ENCODE peak calls at places on chromosomes 7 and 10, in five cellular contexts. One of them, this sample, is unnamed.

GRCh38 chr10:133357293-133358151 is at the start of gene FUOM:
- DNase-seq in HepG2: peak
- DNase-seq in IMR-90: peak
- DNase-seq in K562: peak
- DNase-seq in GM12878: no peak
- DNase-seq in this sample: peak

GRCh38 chr10:88113657-88114272 is 250.3 kb downstream of the PTEN start:
- DNase-seq in HepG2: no peak
- DNase-seq in IMR-90: no peak
- DNase-seq in K562: no peak
- DNase-seq in GM12878: no peak
- DNase-seq in this sample: no peak

GRCh38 chr7:117997862-117998825 is 124.9 kb upstream of the CTTNBP2 start:
- DNase-seq in HepG2: no peak
- DNase-seq in IMR-90: no peak
- DNase-seq in K562: no peak
- DNase-seq in GM12878: no peak
- DNase-seq in this sample: no peak

GRCh38 chr7:114842551-114843065 is 79.3 kb upstream of the MDFIC start:
- DNase-seq in HepG2: no peak
- DNase-seq in IMR-90: no peak
- DNase-seq in K562: no peak
- DNase-seq in GM12878: no peak
- DNase-seq in this sample: no peak

GRCh38 chr7:12583181-12583580 is 12.7 kb downstream of the SCIN start:
- DNase-seq in HepG2: no peak
- DNase-seq in IMR-90: no peak
- DNase-seq in K562: no peak
- DNase-seq in GM12878: no peak
- DNase-seq in this sample: no peak

GRCh38 chr10:24255907-24256306 is 47.0 kb downstream of the KIAA1217 start:
- DNase-seq in HepG2: no peak
- DNase-seq in IMR-90: no peak
- DNase-seq in K562: no peak
- DNase-seq in GM12878: no peak
- DNase-seq in this sample: peak

GRCh38 chr10:104393387-104393786 is 39.8 kb downstream of the CFAP58 start:
- DNase-seq in HepG2: no peak
- DNase-seq in IMR-90: no peak
- DNase-seq in K562: no peak
- DNase-seq in GM12878: no peak
- DNase-seq in this sample: no peak

GRCh38 chr10:98309366-98310355 is 41.7 kb upstream of the LOXL4 start:
- DNase-seq in HepG2: peak
- DNase-seq in IMR-90: peak
- DNase-seq in K562: peak
- DNase-seq in GM12878: no peak
- DNase-seq in this sample: peak

GRCh38 chr7:27779873-27780272 is 39.9 kb downstream of the TAX1BP1 start:
- DNase-seq in HepG2: no peak
- DNase-seq in IMR-90: no peak
- DNase-seq in K562: no peak
- DNase-seq in GM12878: no peak
- DNase-seq in this sample: no peak

GRCh38 chr7:43136064-43136463 is 23.6 kb downstream of the HECW1 start:
- DNase-seq in HepG2: no peak
- DNase-seq in IMR-90: no peak
- DNase-seq in K562: no peak
- DNase-seq in GM12878: no peak
- DNase-seq in this sample: no peak

GRCh38 chr10:124083740-124084397 is 9.5 kb downstream of the CHST15 start:
- DNase-seq in HepG2: no peak
- DNase-seq in IMR-90: no peak
- DNase-seq in K562: no peak
- DNase-seq in GM12878: no peak
- DNase-seq in this sample: no peak

GRCh38 chr10:21668831-21669230 is 134.8 kb downstream of the MLLT10 start:
- DNase-seq in HepG2: no peak
- DNase-seq in IMR-90: no peak
- DNase-seq in K562: no peak
- DNase-seq in GM12878: no peak
- DNase-seq in this sample: no peak

GRCh38 chr10:70666960-70667798 is 5.1 kb upstream of the ADAMTS14 start:
- DNase-seq in HepG2: no peak
- DNase-seq in IMR-90: no peak
- DNase-seq in K562: peak
- DNase-seq in GM12878: no peak
- DNase-seq in this sample: no peak

GRCh38 chr7:155804897-155805825 is 7.1 kb downstream of the SHH start:
- DNase-seq in HepG2: no peak
- DNase-seq in IMR-90: peak
- DNase-seq in K562: peak
- DNase-seq in GM12878: no peak
- DNase-seq in this sample: peak

GRCh38 chr10:63672491-63672890 is 151.3 kb downstream of the REEP3 start:
- DNase-seq in HepG2: no peak
- DNase-seq in IMR-90: no peak
- DNase-seq in K562: no peak
- DNase-seq in GM12878: no peak
- DNase-seq in this sample: no peak

GRCh38 chr7:140079121-140079536 is 16.4 kb upstream of the PARP12 start:
- DNase-seq in HepG2: peak
- DNase-seq in IMR-90: peak
- DNase-seq in K562: peak
- DNase-seq in GM12878: no peak
- DNase-seq in this sample: peak

GRCh38 chr7:8564296-8564695 is 130.9 kb downstream of the NXPH1 start:
- DNase-seq in HepG2: no peak
- DNase-seq in IMR-90: no peak
- DNase-seq in K562: no peak
- DNase-seq in GM12878: no peak
- DNase-seq in this sample: no peak

GRCh38 chr10:89576022-89576421 is 40.6 kb upstream of the SLC16A12 start:
- DNase-seq in HepG2: no peak
- DNase-seq in IMR-90: no peak
- DNase-seq in K562: no peak
- DNase-seq in GM12878: no peak
- DNase-seq in this sample: no peak

GRCh38 chr10:101778151-101778780 is 2.4 kb upstream of the FGF8 start:
- DNase-seq in HepG2: no peak
- DNase-seq in IMR-90: no peak
- DNase-seq in K562: no peak
- DNase-seq in GM12878: no peak
- DNase-seq in this sample: peak

GRCh38 chr10:89064764-89065163 is 74.2 kb downstream of the FAS start:
- DNase-seq in HepG2: no peak
- DNase-seq in IMR-90: no peak
- DNase-seq in K562: no peak
- DNase-seq in GM12878: no peak
- DNase-seq in this sample: no peak

GRCh38 chr10:1380075-1380793 is 324.0 kb downstream of the WDR37 start:
- DNase-seq in HepG2: no peak
- DNase-seq in IMR-90: no peak
- DNase-seq in K562: no peak
- DNase-seq in GM12878: no peak
- DNase-seq in this sample: peak

GRCh38 chr7:13179011-13179574 is 491.7 kb downstream of the ARL4A start:
- DNase-seq in HepG2: peak
- DNase-seq in IMR-90: peak
- DNase-seq in K562: peak
- DNase-seq in GM12878: no peak
- DNase-seq in this sample: peak

GRCh38 chr10:132237871-132238270 is 51.1 kb downstream of the DPYSL4 start:
- DNase-seq in HepG2: no peak
- DNase-seq in IMR-90: no peak
- DNase-seq in K562: no peak
- DNase-seq in GM12878: no peak
- DNase-seq in this sample: peak

GRCh38 chr10:59700709-59701108 is 8.9 kb downstream of the SLC16A9 start:
- DNase-seq in HepG2: no peak
- DNase-seq in IMR-90: no peak
- DNase-seq in K562: peak
- DNase-seq in GM12878: no peak
- DNase-seq in this sample: no peak

GRCh38 chr7:43456200-43456599 is 126.7 kb upstream of the STK17A start:
- DNase-seq in HepG2: peak
- DNase-seq in IMR-90: no peak
- DNase-seq in K562: peak
- DNase-seq in GM12878: no peak
- DNase-seq in this sample: no peak

GRCh38 chr7:106176414-106177294 is 64.5 kb upstream of the SYPL1 start:
- DNase-seq in HepG2: peak
- DNase-seq in IMR-90: peak
- DNase-seq in K562: peak
- DNase-seq in GM12878: no peak
- DNase-seq in this sample: peak

GRCh38 chr7:106178593-106179134 is 66.6 kb upstream of the SYPL1 start:
- DNase-seq in HepG2: peak
- DNase-seq in IMR-90: peak
- DNase-seq in K562: peak
- DNase-seq in GM12878: no peak
- DNase-seq in this sample: no peak

GRCh38 chr7:106177295-106177690 is 65.2 kb upstream of the SYPL1 start:
- DNase-seq in HepG2: no peak
- DNase-seq in IMR-90: peak
- DNase-seq in K562: no peak
- DNase-seq in GM12878: no peak
- DNase-seq in this sample: no peak

GRCh38 chr7:106179256-106179655 is 67.1 kb upstream of the SYPL1 start:
- DNase-seq in HepG2: no peak
- DNase-seq in IMR-90: no peak
- DNase-seq in K562: no peak
- DNase-seq in GM12878: no peak
- DNase-seq in this sample: no peak

GRCh38 chr7:106177738-106178592 is 65.9 kb upstream of the SYPL1 start:
- DNase-seq in HepG2: no peak
- DNase-seq in IMR-90: no peak
- DNase-seq in K562: no peak
- DNase-seq in GM12878: no peak
- DNase-seq in this sample: no peak
- TF ChIP-seq MXI1 in HepG2: no peak
- TF ChIP-seq MXI1 in IMR-90: no peak
- TF ChIP-seq MXI1 in K562: no peak
- TF ChIP-seq MXI1 in GM12878: no peak
- TF ChIP-seq MXI1 in this sample: no peak

GRCh38 chr7:99576251-99576650 is 17.8 kb downstream of the ZNF655 start:
- DNase-seq in HepG2: no peak
- DNase-seq in IMR-90: no peak
- DNase-seq in K562: no peak
- DNase-seq in GM12878: no peak
- DNase-seq in this sample: no peak

GRCh38 chr7:99573257-99573656 is 14.8 kb downstream of the ZNF655 start:
- DNase-seq in HepG2: no peak
- DNase-seq in IMR-90: no peak
- DNase-seq in K562: no peak
- DNase-seq in GM12878: no peak
- DNase-seq in this sample: no peak

DNA sequence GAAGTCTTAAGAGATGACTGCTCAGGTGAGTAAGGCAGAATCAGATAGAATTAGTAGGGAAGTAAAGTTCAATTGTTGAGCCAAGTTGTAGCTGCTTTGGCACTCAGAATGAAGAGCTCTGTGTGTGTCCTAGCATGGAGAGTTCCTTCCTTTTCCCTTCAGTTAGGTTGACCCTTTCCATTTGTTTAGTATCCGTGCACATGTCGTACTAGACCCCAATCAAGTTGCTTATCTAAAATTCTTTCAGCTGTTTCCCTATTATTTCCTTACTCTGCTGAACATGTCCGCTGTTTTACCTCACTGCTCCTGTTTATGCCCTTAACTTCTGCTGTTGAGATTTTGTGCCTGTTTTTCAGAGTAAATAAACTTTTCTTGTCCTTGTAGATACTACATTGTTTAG is 13.3 kb downstream of the ZNF655 start:
- DNase-seq in HepG2: no peak
- DNase-seq in IMR-90: no peak
- DNase-seq in K562: no peak
- DNase-seq in GM12878: no peak
- DNase-seq in this sample: no peak
- TF ChIP-seq MXI1 in HepG2: no peak
- TF ChIP-seq MXI1 in IMR-90: no peak
- TF ChIP-seq MXI1 in K562: no peak
- TF ChIP-seq MXI1 in GM12878: no peak
- TF ChIP-seq MXI1 in this sample: no peak

DNA sequence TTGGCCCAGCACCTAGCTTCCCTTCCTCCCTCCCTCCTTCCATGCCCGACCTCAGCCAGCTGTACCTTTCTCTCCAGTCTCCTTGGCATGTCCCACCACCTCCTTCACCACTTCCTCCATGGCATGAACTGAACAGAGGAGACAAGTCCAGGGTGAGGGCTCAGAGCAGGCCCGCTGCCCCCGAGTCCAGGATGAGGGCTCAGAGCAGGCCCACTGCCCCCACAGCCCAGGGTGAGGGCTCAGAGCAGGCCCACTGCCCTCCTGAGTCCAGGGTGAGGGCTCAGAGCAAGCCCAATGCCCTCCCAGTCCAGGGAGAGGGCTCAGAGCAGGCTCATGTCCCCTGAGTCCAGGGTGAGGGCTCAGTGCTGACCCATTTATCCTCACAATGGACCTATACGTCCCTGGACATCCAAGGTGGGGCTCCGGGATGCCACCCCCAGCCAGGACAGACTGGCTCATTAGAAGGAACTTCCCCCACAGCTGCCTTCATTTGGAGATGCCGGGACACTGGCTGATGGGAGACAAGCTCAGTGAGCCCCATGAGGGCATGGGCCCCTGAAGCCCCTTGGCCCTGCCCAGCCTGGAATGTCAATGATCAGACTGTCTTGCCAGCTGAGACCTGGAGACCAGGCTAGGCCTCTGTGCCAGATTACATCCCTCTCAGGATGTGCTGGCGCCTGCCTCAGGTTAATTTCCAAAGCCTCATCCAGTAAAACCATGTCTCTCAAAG is 30.0 kb downstream of the AGAP4 start:
- DNase-seq in HepG2: no peak
- DNase-seq in IMR-90: no peak
- DNase-seq in K562: no peak
- DNase-seq in GM12878: no peak
- DNase-seq in this sample: no peak
- TF ChIP-seq MXI1 in HepG2: no peak
- TF ChIP-seq MXI1 in IMR-90: no peak
- TF ChIP-seq MXI1 in K562: no peak
- TF ChIP-seq MXI1 in GM12878: no peak
- TF ChIP-seq MXI1 in this sample: no peak

GRCh38 chr7:135335628-135336139 is 102.0 kb downstream of the STRA8 start:
- DNase-seq in HepG2: peak
- DNase-seq in IMR-90: peak
- DNase-seq in K562: peak
- DNase-seq in GM12878: peak
- DNase-seq in this sample: peak
- TF ChIP-seq MXI1 in HepG2: peak
- TF ChIP-seq MXI1 in IMR-90: no peak
- TF ChIP-seq MXI1 in K562: no peak
- TF ChIP-seq MXI1 in GM12878: no peak
- TF ChIP-seq MXI1 in this sample: no peak

GRCh38 chr7:23157679-23158078 is 24.2 kb upstream of the NUP42 start:
- DNase-seq in HepG2: no peak
- DNase-seq in IMR-90: no peak
- DNase-seq in K562: no peak
- DNase-seq in GM12878: no peak
- DNase-seq in this sample: peak

GRCh38 chr7:23158546-23158945 is 23.3 kb upstream of the NUP42 start:
- DNase-seq in HepG2: no peak
- DNase-seq in IMR-90: no peak
- DNase-seq in K562: no peak
- DNase-seq in GM12878: no peak
- DNase-seq in this sample: no peak

GRCh38 chr7:23161502-23161901 is 20.3 kb upstream of the NUP42 start:
- DNase-seq in HepG2: no peak
- DNase-seq in IMR-90: no peak
- DNase-seq in K562: no peak
- DNase-seq in GM12878: no peak
- DNase-seq in this sample: no peak
- TF ChIP-seq MXI1 in HepG2: no peak
- TF ChIP-seq MXI1 in IMR-90: no peak
- TF ChIP-seq MXI1 in K562: no peak
- TF ChIP-seq MXI1 in GM12878: no peak
- TF ChIP-seq MXI1 in this sample: no peak

This sample was measured in SK-N-SH.